ENCODE peak calls at places on chromosomes 12 and 14, in ten cellular contexts. M is heart right ventricle, E is lower leg skin, F is IMR-90, S is WTC11, X is Calu3, I is foreskin fibroblast, L is brain microvascular endothelial cell, N is GM20000, P is nephron progenitor cell. R is an unnamed sample.

GRCh38 chr12:32455607-32456063 is 56.3 kb downstream of the FGD4 start:
- DNase-seq in N (peak; percentile 54), S (no peak), E (peak; percentile 27), P (peak; percentile 9), L (peak; percentile 52), M (peak; percentile 71), I (peak; percentile 48), X (peak; percentile 46), F (peak; percentile 82), R (peak; percentile 83)

GRCh38 chr12:10618338-10618987 is 5.1 kb upstream of the MAGOHB start:
- DNase-seq in E (no peak), S (no peak), I (peak; percentile 81), N (no peak), X (no peak), P (no peak), F (peak; percentile 88), M (no peak), L (peak; percentile 57), R (peak; percentile 20)

GRCh38 chr12:132549059-132549458 is 59.1 kb downstream of the FBRSL1 start:
- DNase-seq in S (no peak), I (no peak), L (no peak), X (no peak), F (no peak), E (no peak), P (no peak), N (no peak), M (no peak), R (no peak)

GRCh38 chr14:75427482-75428229 is at the start of gene JDP2:
- DNase-seq in N (peak; percentile 81), P (peak; percentile 84), E (peak; percentile 85), I (peak; percentile 56), X (peak; percentile 87), F (peak; percentile 76), S (peak; percentile 82), M (peak; percentile 96), L (peak; percentile 48), R (peak; percentile 86)

GRCh38 chr14:105647784-105648608 is 121.6 kb downstream of the TMEM121 start:
- DNase-seq in E (no peak), P (no peak), X (no peak), F (no peak), L (no peak), M (no peak), S (no peak), I (no peak), N (no peak), R (no peak)

GRCh38 chr12:117124421-117125274 is 25.4 kb upstream of the TESC start:
- DNase-seq in P (no peak), I (no peak), L (no peak), F (no peak), S (no peak), E (no peak), N (no peak), M (no peak), X (no peak), R (peak; percentile 27)

GRCh38 chr14:44613061-44613712 is 106.1 kb upstream of the FSCB start:
- DNase-seq in F (no peak), M (no peak), P (no peak), L (no peak), E (no peak), I (no peak), N (no peak), S (no peak), X (no peak), R (no peak)

GRCh38 chr14:76958020-76958965 is 70.2 kb downstream of the IRF2BPL start:
- DNase-seq in P (no peak), L (no peak), E (no peak), M (no peak), F (no peak), I (no peak), X (no peak), N (no peak), S (no peak), R (no peak)

GRCh38 chr12:52280319-52280795 is 5.9 kb downstream of the KRT86 start:
- DNase-seq in S (no peak), E (peak; percentile 64), F (peak; percentile 94), I (peak; percentile 80), X (peak; percentile 83), P (no peak), M (peak; percentile 15), L (peak; percentile 83), N (no peak), R (peak; percentile 97)

GRCh38 chr14:35506927-35507326 is 27.0 kb upstream of the INSM2 start:
- DNase-seq in I (peak; percentile 14), P (no peak), E (no peak), L (peak; percentile 5), F (peak; percentile 76), N (no peak), S (no peak), M (no peak), X (no peak), R (no peak)

GRCh38 chr14:75282166-75282547 is 3.5 kb downstream of the FOS start:
- DNase-seq in S (no peak), X (no peak), I (no peak), N (no peak), P (no peak), M (no peak), F (peak; percentile 60), L (no peak), E (no peak), R (peak; percentile 88)

GRCh38 chr12:121837680-121838079 is 21.0 kb downstream of the HPD start:
- DNase-seq in N (no peak), I (no peak), M (no peak), P (no peak), E (no peak), X (no peak), S (no peak), L (no peak), F (no peak), R (no peak)

GRCh38 chr14:99612737-99613330 is 8.8 kb upstream of the CCDC85C start:
- DNase-seq in F (peak; percentile 70), P (no peak), E (no peak), M (no peak), I (no peak), L (no peak), N (no peak), X (no peak), S (no peak), R (peak; percentile 45)

GRCh38 chr12:54968181-54968730 is 16.3 kb downstream of the TESPA1 start:
- DNase-seq in S (no peak), E (no peak), L (no peak), I (no peak), M (no peak), F (no peak), X (no peak), N (no peak), P (no peak), R (no peak)

GRCh38 chr14:50231475-50232275 is at the start of gene SOS2:
- DNase-seq in I (peak; percentile 78), M (peak; percentile 86), X (peak; percentile 84), E (peak; percentile 70), P (peak; percentile 93), S (peak; percentile 91), N (peak; percentile 93), L (peak; percentile 71), F (peak; percentile 71), R (peak; percentile 84)

DNA sequence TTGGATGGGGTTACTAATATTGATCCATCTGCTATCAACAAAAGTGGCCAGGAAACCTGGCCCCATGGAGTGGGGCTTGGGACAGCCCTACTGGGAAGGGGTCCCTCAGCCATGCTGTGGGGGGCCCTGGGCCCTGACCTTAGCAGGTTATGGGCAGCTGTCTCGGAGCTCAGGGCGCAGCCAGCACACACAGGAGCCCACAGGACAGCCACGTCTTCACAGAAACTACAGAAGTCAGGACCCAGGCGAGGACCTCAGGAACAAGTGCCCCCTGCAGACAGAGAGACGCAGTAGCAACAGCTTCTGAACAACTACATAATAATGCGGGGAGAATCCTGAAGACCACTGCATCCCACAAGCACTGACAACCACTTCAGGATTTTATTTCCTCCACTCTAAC is 11.9 kb upstream of the FKBP11 start:
- DNase-seq in P (no peak), N (no peak), F (no peak), L (no peak), S (peak; percentile 32), X (no peak), M (no peak), E (no peak), I (no peak), R (no peak)
- TF ChIP-seq CTCF in P (no peak), N (no peak), F (no peak), L (peak; percentile 55), S (no peak), X (no peak), M (no peak), E (no peak), I (no peak), R (no peak)

GRCh38 chr12:45890276-45890675 is 100.1 kb downstream of the SCAF11 start:
- DNase-seq in S (no peak), M (no peak), X (no peak), N (no peak), I (no peak), L (no peak), P (no peak), E (no peak), F (no peak), R (no peak)
- TF ChIP-seq CTCF in S (no peak), M (no peak), X (no peak), N (no peak), I (no peak), L (no peak), P (no peak), E (no peak), F (no peak), R (no peak)

DNA sequence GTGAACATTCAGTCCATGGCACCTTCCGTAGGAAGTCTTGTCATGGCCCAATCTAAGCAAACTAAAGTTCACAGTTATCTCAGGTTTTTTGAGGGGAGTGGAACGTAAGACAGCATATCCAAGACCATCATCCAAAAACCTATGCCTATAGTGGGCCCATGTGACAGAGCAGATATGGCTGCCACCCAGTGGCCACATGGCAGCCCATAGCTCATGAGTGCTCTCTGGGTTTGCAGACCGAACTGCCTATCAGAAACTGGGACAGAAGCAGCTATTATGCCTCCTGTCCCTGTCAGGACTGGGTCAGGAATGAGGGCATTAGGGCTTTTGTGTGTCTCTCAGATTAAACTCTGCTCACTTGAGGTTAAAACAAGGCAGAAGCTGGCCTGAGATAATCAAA is 503.7 kb downstream of the NRXN3 start:
- DNase-seq in E (no peak), X (no peak), L (no peak), F (no peak), M (no peak), P (no peak), N (no peak), S (no peak), I (no peak), R (no peak)
- TF ChIP-seq CTCF in E (no peak), X (no peak), L (no peak), F (no peak), M (no peak), P (no peak), N (no peak), S (no peak), I (no peak), R (no peak)

DNA sequence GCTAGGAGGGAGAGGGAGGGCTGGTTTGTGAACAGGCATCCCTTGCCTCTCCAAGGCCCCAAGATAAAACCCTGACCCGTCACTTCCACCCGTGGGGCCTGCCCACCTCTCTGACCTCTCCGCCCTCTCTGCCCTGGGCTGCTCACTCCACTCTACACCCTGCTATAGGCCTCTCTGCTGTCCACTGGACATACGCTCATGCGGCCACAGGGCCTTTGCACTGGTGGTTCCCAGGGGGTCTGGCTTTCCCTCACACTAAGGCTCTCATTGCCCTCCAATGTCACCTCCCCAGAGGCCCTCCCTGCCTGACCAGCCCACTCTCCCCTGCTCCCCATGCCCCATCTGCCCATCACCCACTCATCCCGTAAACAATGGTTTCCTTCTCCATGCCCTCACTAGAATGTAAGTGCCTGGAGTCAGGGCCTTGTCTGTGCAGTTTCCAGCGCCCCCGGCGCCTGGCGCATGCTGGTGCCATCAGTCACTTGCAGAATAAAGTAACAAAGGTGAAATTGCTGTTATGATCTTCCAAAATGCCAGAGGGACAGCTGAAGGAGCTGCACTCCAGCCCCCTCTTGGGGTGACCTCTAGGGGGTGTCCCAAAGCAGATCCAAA is 73.6 kb downstream of the RFLNA start:
- DNase-seq in X (no peak), N (no peak), F (no peak), P (no peak), L (no peak), S (no peak), I (no peak), E (no peak), M (no peak), R (no peak)
- TF ChIP-seq CTCF in X (no peak), N (no peak), F (peak; percentile 10), P (no peak), L (peak; percentile 34), S (no peak), I (no peak), E (no peak), M (no peak), R (peak; percentile 13)

R was measured in fibroblast of villous mesenchyme.